ENCODE peak calls at places on chromosomes 13 and 19, in four cellular contexts. N is fibroblast of lung, M is PC-9, D is spleen. K is an unnamed sample.

GRCh38 chr13:19959831-19960672 is 1.5 kb downstream of the ZMYM2 start:
- DNase-seq in M (peak; percentile 84), D (peak; percentile 96), N (peak; percentile 88), K (peak; percentile 92)

GRCh38 chr13:74132152-74132767 is 1.9 kb downstream of the KLF12 start:
- DNase-seq in N (peak; percentile 52), D (no peak), M (no peak), K (no peak)

GRCh38 chr13:42970824-42971669 is 21.0 kb downstream of the EPSTI1 start:
- DNase-seq in D (no peak), N (peak; percentile 37), M (no peak), K (no peak)

GRCh38 chr13:67588607-67589006 is 358.5 kb upstream of the PCDH9 start:
- DNase-seq in M (no peak), D (no peak), N (no peak), K (no peak)

GRCh38 chr13:59861676-59862075 is 302.1 kb downstream of the DIAPH3 start:
- DNase-seq in M (no peak), D (no peak), N (no peak), K (no peak)

GRCh38 chr19:20028611-20029010 is 10.7 kb downstream of the ZNF682 start:
- DNase-seq in N (no peak), D (no peak), M (no peak), K (no peak)

GRCh38 chr13:78587395-78587794 is 16.0 kb downstream of the POU4F1 start:
- DNase-seq in D (no peak), N (no peak), M (no peak), K (no peak)

GRCh38 chr19:13817615-13818371 is 22.6 kb downstream of the ZSWIM4 start:
- DNase-seq in M (no peak), N (no peak), D (peak; percentile 72), K (peak; percentile 91)

DNA sequence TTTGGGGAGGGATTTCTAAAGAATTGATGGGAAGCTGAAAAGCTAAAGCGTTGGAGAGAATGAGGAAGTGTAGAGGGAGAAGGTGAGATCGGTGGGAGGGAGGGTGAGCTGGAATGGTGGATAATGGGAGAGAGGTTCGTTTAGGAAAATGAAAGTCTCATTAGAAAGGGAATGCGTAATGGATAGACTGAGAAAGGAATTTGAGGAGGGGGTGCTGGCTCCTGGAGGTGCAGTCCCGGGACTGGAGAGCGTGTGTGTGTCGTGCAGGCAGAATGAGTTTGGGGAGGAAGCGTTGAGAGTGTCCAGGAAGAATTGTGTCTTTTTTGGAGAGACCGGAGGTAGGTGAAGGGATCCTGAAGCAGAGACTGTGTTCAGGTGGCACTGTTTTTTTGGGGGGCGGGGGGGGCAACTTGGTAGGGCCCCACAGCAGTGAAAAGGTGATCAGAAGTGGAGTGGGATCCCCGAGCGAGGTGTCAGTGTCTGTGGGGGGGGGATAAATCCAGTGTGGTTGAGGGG is 1.4 kb downstream of the ACTN4 start:
- DNase-seq in D (no peak), N (no peak), M (no peak), K (no peak)
- H3K27ac ChIP-seq in D (peak overlapping the region; percentile 83), N (peak overlapping the region; percentile 88), M (peak overlapping the region; percentile 99), K (peak overlapping the region; percentile 80)

DNA sequence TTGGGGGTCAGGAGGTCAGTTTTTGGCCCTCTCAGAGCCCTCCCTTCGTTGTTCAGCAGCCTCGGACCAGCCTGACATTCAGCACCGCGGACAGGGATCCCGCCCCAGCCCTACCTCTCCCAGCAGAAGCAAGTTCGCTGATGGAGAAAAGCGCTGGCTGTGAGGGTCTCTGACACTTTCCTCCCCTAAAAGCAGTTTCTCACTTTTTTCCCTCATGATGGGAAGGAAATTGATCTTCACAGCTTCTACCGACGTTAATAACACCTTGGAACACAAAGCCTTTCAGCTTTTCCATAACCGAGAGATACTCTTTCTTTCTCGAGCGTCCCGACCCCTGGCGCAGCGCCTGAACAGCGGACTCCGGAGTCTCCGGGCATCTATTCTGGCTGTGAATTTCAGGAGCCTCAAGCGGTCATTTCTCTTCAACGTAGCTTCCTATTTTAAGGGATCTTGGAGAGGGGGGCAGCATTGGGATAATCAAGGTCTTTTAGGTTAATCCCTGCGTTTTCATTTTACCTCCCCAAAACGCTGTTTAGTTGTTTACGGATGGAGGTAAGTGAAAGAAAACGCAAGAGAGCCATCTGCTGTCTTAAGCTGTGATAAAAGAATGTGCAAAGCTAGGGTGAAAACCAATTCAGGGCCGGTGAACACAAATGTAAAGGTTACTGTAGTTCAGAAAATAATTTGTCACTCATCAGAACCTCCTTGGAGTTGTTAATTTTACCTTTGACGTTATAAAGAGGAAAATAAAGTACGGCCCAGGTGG is 467.2 kb downstream of the ITGBL1 start:
- DNase-seq in M (no peak), N (peak; percentile 35), D (no peak), K (no peak)
- TF ChIP-seq CTCF in M (no peak), N (no peak), D (no peak), K (no peak)

GRCh38 chr19:33054623-33055022 is 10.1 kb downstream of the RHPN2 start:
- DNase-seq in D (no peak), N (no peak), M (peak; percentile 98), K (no peak)
- H3K4me1 ChIP-seq in D (no peaks in the 10 kb centered on the region), N (no peaks in the 10 kb centered on the region), M (peaks cover 76% of the 10 kb centered on the region), K (peaks cover 7% of the 10 kb centered on the region)

GRCh38 chr19:42129399-42130253 is 2.6 kb downstream of the POU2F2 start:
- DNase-seq in N (peak; percentile 45), D (peak; percentile 94), M (no peak), K (no peak)
- H3K27ac ChIP-seq in N (no peak overlapping the region), D (peak overlapping the region; percentile 12), M (no peak overlapping the region), K (no peak overlapping the region)

GRCh38 chr19:53076984-53077383 is 26.2 kb downstream of the ZNF160 start:
- DNase-seq in D (no peak), M (no peak), N (peak; percentile 43), K (no peak)
- TF ChIP-seq CTCF in D (peak; percentile 61), M (peak; percentile 35), N (peak; percentile 67), K (peak; percentile 58)

GRCh38 chr19:16265890-16266585 is 58.6 kb upstream of the KLF2 start:
- DNase-seq in M (no peak), D (no peak), N (no peak), K (no peak)
- H3K4me1 ChIP-seq in M (no peaks in the 10 kb centered on the region), D (peaks cover 64% of the 10 kb centered on the region), N (no peaks in the 10 kb centered on the region), K (peaks cover 24% of the 10 kb centered on the region)

GRCh38 chr19:17469092-17469370 is 1.3 kb upstream of the SLC27A1 start:
- DNase-seq in M (no peak), D (no peak), N (no peak), K (no peak)

GRCh38 chr19:17469371-17470203 is 737 bp upstream of the SLC27A1 start:
- DNase-seq in M (peak; percentile 89), N (peak; percentile 93), D (peak; percentile 97), K (peak; percentile 99)

GRCh38 chr19:17473041-17473440 is 2.7 kb downstream of the SLC27A1 start:
- DNase-seq in D (no peak), N (peak; percentile 87), M (peak; percentile 87), K (no peak)

GRCh38 chr19:17470204-17470841 is at the start of gene SLC27A1:
- DNase-seq in D (peak; percentile 97), N (peak; percentile 98), M (peak; percentile 98), K (peak; percentile 99)

GRCh38 chr19:17471410-17472125 is 1.2 kb downstream of the SLC27A1 start:
- DNase-seq in N (no peak), M (no peak), D (no peak), K (no peak)
- H3K27ac ChIP-seq in N (no peak overlapping the region), M (no peak overlapping the region), D (no peak overlapping the region), K (no peak overlapping the region)